ENCODE peak calls at places on chromosomes 6 and 20, in four cellular contexts. U is left ventricle myocardium inferior, H is mesendoderm, N is neural progenitor cell. P is an unnamed sample.

GRCh38 chr20:46088409-46089075 is 1.2 kb downstream of the NCOA5 start:
- DNase-seq in U (no peak), H (no peak), N (peak), P (no peak)

GRCh38 chr6:2550247-2550646 is 200.5 kb downstream of the MYLK4 start:
- DNase-seq in U (no peak), H (no peak), N (no peak), P (no peak)

GRCh38 chr6:134529921-134530320 is 212.0 kb upstream of the SGK1 start:
- DNase-seq in U (no peak), H (no peak), N (no peak), P (no peak)

GRCh38 chr20:16527438-16527837 is 45.8 kb downstream of the KIF16B start:
- DNase-seq in U (no peak), H (no peak), N (no peak), P (no peak)

GRCh38 chr20:48807586-48808381 is 20.0 kb downstream of the PREX1 start:
- DNase-seq in U (peak), H (no peak), N (no peak), P (no peak)

GRCh38 chr20:43938932-43939761 is 24.5 kb downstream of the TOX2 start:
- DNase-seq in U (peak), H (no peak), N (no peak), P (peak)

GRCh38 chr6:157867155-157867559 is 44.1 kb downstream of the SNX9 start:
- DNase-seq in U (no peak), H (no peak), N (no peak), P (no peak)

GRCh38 chr20:22890605-22891300 is 144.4 kb upstream of the SSTR4 start:
- DNase-seq in U (no peak), H (no peak), N (no peak), P (no peak)

GRCh38 chr20:63345328-63346100 is 15.6 kb downstream of the CHRNA4 start:
- DNase-seq in U (peak), H (no peak), N (no peak), P (no peak)

GRCh38 chr6:165967768-165968408 is 199.8 kb downstream of the TBXT start:
- DNase-seq in U (no peak), H (no peak), N (no peak), P (no peak)

GRCh38 chr6:115870464-115870863 is 190.2 kb downstream of the FRK start:
- DNase-seq in U (no peak), H (no peak), N (no peak), P (no peak)

GRCh38 chr6:168473197-168473596 is 32.2 kb downstream of the SMOC2 start:
- DNase-seq in U (no peak), H (no peak), N (no peak), P (no peak)

GRCh38 chr6:147586044-147586443 is 77.6 kb downstream of the SAMD5 start:
- DNase-seq in U (no peak), H (no peak), N (no peak), P (no peak)

GRCh38 chr20:15236812-15237211 is 899.4 kb upstream of the FLRT3 start:
- DNase-seq in U (no peak), H (peak), N (peak), P (no peak)

GRCh38 chr20:59802471-59803221 is 130.8 kb downstream of the SYCP2 start:
- DNase-seq in U (no peak), H (no peak), N (no peak), P (no peak)

GRCh38 chr6:123323419-123324329 is 313.1 kb downstream of the TRDN start:
- DNase-seq in U (no peak), H (no peak), N (no peak), P (no peak)

GRCh38 chr20:61770203-61770602 is 295.5 kb downstream of the TAF4 start:
- DNase-seq in U (no peak), H (no peak), N (no peak), P (no peak)

GRCh38 chr20:10225439-10226080 is 6.9 kb downstream of the SNAP25 start:
- DNase-seq in U (no peak), H (peak), N (peak), P (no peak)

GRCh38 chr6:165881812-165882211 is 218.8 kb upstream of the PDE10A start:
- DNase-seq in U (no peak), H (no peak), N (no peak), P (no peak)

GRCh38 chr6:30615958-30616810 is 859 bp downstream of the PPP1R10 start:
- DNase-seq in U (no peak), H (peak), N (peak), P (no peak)

GRCh38 chr6:34067814-34068213 is 78.1 kb downstream of the GRM4 start:
- DNase-seq in U (no peak), H (peak), N (no peak), P (no peak)

GRCh38 chr6:143368426-143368825 is 82.1 kb downstream of the ADAT2 start:
- DNase-seq in U (no peak), H (no peak), N (no peak), P (no peak)

GRCh38 chr6:127146935-127147334 is 28.5 kb downstream of the RSPO3 start:
- DNase-seq in U (no peak), H (peak), N (no peak), P (no peak)

GRCh38 chr6:122429328-122429727 is 29.9 kb downstream of the HSF2 start:
- DNase-seq in U (no peak), H (no peak), N (no peak), P (no peak)

GRCh38 chr6:13331516-13332348 is 3.4 kb upstream of the TBC1D7 start:
- DNase-seq in U (no peak), H (peak), N (no peak), P (no peak)

GRCh38 chr6:159692303-159693127 is 526 bp downstream of the SOD2 start:
- DNase-seq in U (peak), H (peak), N (peak), P (peak)

GRCh38 chr20:9668356-9668755 is 154.0 kb downstream of the LAMP5 start:
- DNase-seq in U (no peak), H (no peak), N (no peak), P (no peak)

GRCh38 chr20:43271980-43272379 is 82.3 kb upstream of the PTPRT start:
- DNase-seq in U (no peak), H (no peak), N (no peak), P (no peak)

GRCh38 chr6:151119823-151120524 is 119.8 kb upstream of the AKAP12 start:
- DNase-seq in U (no peak), H (no peak), N (peak), P (no peak)

GRCh38 chr6:169498887-169499513 is 202.8 kb downstream of the WDR27 start:
- DNase-seq in U (no peak), H (no peak), N (no peak), P (no peak)

GRCh38 chr6:168514216-168514615 is 73.2 kb downstream of the SMOC2 start:
- DNase-seq in U (peak), H (no peak), N (no peak), P (no peak)

GRCh38 chr6:149840345-149841075 is 23.6 kb downstream of the LRP11 start:
- DNase-seq in U (peak), H (peak), N (peak), P (peak)

GRCh38 chr6:7157752-7158616 is 50.2 kb downstream of the RREB1 start:
- DNase-seq in U (no peak), H (peak), N (no peak), P (no peak)

GRCh38 chr6:7161845-7162244 is 54.1 kb downstream of the RREB1 start:
- DNase-seq in U (no peak), H (no peak), N (no peak), P (no peak)

GRCh38 chr6:7163661-7164071 is 55.9 kb downstream of the RREB1 start:
- DNase-seq in U (no peak), H (no peak), N (no peak), P (no peak)

GRCh38 chr6:7159790-7160525 is 52.2 kb downstream of the RREB1 start:
- DNase-seq in U (no peak), H (no peak), N (no peak), P (no peak)

GRCh38 chr6:7161253-7161623 is 53.5 kb downstream of the RREB1 start:
- DNase-seq in U (no peak), H (no peak), N (no peak), P (no peak)
- H3K27ac ChIP-seq in U (no peak), H (no peak), N (no peak), P (no peak)

GRCh38 chr6:51464956-51465355 is 622.5 kb downstream of the PKHD1 start:
- DNase-seq in U (no peak), H (no peak), N (no peak), P (no peak)
- H3K4me3 ChIP-seq in U (no peak), H (no peak), N (no peak), P (no peak)

DNA sequence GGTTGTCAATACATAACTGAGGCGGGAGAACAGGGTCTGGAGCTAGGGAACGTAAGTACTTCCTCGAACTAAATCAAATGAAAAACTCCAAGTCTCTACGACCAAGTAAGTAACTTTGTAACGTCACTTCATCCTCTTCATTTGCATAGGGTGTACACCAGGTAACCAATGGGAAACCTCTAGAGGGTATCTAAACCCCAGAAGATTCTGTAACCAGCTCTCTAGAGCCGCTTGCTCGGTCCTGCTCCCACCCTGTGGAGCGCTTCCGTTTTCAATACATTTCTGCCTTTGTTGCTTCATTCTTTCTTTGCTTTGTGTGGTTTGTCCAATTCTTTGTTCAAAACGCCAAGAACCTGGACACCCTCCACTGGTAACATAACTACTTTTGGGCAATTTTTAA is 133.5 kb upstream of the TMEM170B start:
- DNase-seq in U (no peak), H (no peak), N (no peak), P (no peak)
- H3K27ac ChIP-seq in U (no peak), H (no peak), N (no peak), P (no peak)

DNA sequence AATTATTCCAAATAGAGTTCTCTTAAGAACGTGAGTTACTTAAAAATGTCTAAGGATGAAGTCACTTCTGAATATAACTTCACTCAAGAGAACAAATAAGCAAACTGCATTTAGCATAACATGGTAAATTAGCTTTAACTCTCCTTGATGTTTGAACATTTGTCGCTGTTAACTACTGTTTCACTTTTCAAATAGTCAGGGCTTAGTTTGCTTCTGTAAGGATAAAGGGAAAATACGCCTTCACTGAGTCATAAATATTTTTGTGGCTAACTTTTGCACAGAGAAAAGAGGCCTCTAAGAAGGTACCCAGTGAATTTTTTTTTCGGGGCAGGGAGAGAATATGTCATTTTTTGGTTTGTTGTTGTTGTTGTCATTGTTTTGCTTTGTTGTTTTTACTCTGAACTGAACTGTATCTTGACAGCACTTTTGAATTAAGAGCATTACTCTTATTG is 8.1 kb downstream of the PTPN1 start:
- DNase-seq in U (no peak), H (no peak), N (no peak), P (no peak)
- H3K4me3 ChIP-seq in U (no peak), H (no peak), N (no peak), P (peak)

GRCh38 chr6:36135053-36135731 is 4.9 kb downstream of the MAPK13 start:
- DNase-seq in U (no peak), H (no peak), N (no peak), P (no peak)
- H3K27ac ChIP-seq in U (no peak), H (no peak), N (no peak), P (no peak)